ENCODE peak calls at places on chromosome 17, in five cellular contexts. F is T-helper 1 cell, O is tibial nerve, X is AG09319, Y is MM.1S. L is an unnamed sample.

GRCh38 chr17:8581002-8581658 is 49.4 kb downstream of the MYH10 start:
- DNase-seq in F (no peak), O (no peak), X (no peak), Y (no peak), L (peak)

GRCh38 chr17:34781571-34782108 is 179.6 kb downstream of the CCT6B start:
- DNase-seq in F (no peak), O (no peak), X (no peak), Y (no peak), L (no peak)

GRCh38 chr17:50056217-50056960 is 479 bp downstream of the ITGA3 start:
- DNase-seq in F (peak), O (no peak), X (no peak), Y (peak), L (peak)

GRCh38 chr17:40726919-40727318 is 23.4 kb upstream of the KRT24 start:
- DNase-seq in F (no peak), O (no peak), X (no peak), Y (no peak), L (peak)

GRCh38 chr17:35119370-35120185 is at the start of gene RAD51D:
- DNase-seq in F (peak), O (peak), X (no peak), Y (peak), L (peak)

GRCh38 chr17:16977932-16978331 is 6.0 kb upstream of the TNFRSF13B start:
- DNase-seq in F (no peak), O (no peak), X (no peak), Y (peak), L (peak)

GRCh38 chr17:46191332-46192210 is 1.7 kb downstream of the KANSL1 start:
- DNase-seq in F (no peak), O (peak), X (no peak), Y (peak), L (peak)

GRCh38 chr17:1485311-1485747 is 7.2 kb downstream of the MYO1C start:
- DNase-seq in F (no peak), O (no peak), X (no peak), Y (no peak), L (peak)

GRCh38 chr17:76710863-76711611 is at the start of gene MXRA7:
- DNase-seq in F (peak), O (peak), X (no peak), Y (peak), L (peak)

GRCh38 chr17:27224526-27225315 is 69.2 kb upstream of the WSB1 start:
- DNase-seq in F (no peak), O (no peak), X (no peak), Y (no peak), L (no peak)

GRCh38 chr17:15404116-15404730 is 62.8 kb upstream of the TEKT3 start:
- DNase-seq in F (no peak), O (no peak), X (no peak), Y (no peak), L (no peak)